ENCODE peak calls at places on chromosome 15, in seven cellular contexts. S is activated CD8-positive, alpha-beta memory T cell treated with anti-CD3 and anti-CD28 coated beads for 24 hours; E is activated CD8-positive, alpha-beta T cell treated with anti-CD3 and anti-CD28 coated beads, Interleukin-2, amount 10 ng/mL, durations not matched to agents 7 days and 5 days; H is stimulated activated naive CD8-positive, alpha-beta T cell treated with anti-CD3 and anti-CD28 coated beads, Interleukin-15, Interleukin-2, amounts not matched to agents 100 U/mL and 50 U/mL, for 24 hours; G is brain microvascular endothelial cell; N is lower leg skin; M is HEK293T. C is an unnamed sample.

GRCh38 chr15:70863450-70864218 is 9.7 kb upstream of the LARP6 start:
- DNase-seq in S (no peak), E (no peak), H (no peak), G (peak), N (no peak), M (no peak), C (peak)

GRCh38 chr15:40328176-40328575 is 4.7 kb downstream of the INAFM2 start:
- DNase-seq in S (no peak), E (no peak), H (no peak), G (no peak), N (no peak), M (no peak), C (no peak)

GRCh38 chr15:84872009-84872900 is 12.2 kb upstream of the SLC28A1 start:
- DNase-seq in S (no peak), E (no peak), H (no peak), G (no peak), N (no peak), M (no peak), C (no peak)

GRCh38 chr15:68055224-68055705 is 1.1 kb downstream of the PIAS1 start:
- DNase-seq in S (peak), E (peak), H (peak), G (peak), N (peak), M (no peak), C (no peak)

GRCh38 chr15:97156739-97157265 is 803.7 kb upstream of the ARRDC4 start:
- DNase-seq in S (no peak), E (no peak), H (no peak), G (peak), N (no peak), M (no peak), C (no peak)

GRCh38 chr15:79463781-79464270 is 31.7 kb downstream of the MINAR1 start:
- DNase-seq in S (no peak), E (no peak), H (no peak), G (no peak), N (no peak), M (no peak), C (no peak)

GRCh38 chr15:99132122-99132521 is 27.2 kb downstream of the SYNM start:
- DNase-seq in S (no peak), E (no peak), H (no peak), G (no peak), N (no peak), M (no peak), C (no peak)

GRCh38 chr15:32877620-32878019 is 159.8 kb downstream of the GREM1 start:
- DNase-seq in S (no peak), E (no peak), H (no peak), G (no peak), N (no peak), M (no peak), C (no peak)

GRCh38 chr15:71811036-71811736 is 832 bp downstream of the NR2E3 start:
- DNase-seq in S (no peak), E (no peak), H (no peak), G (no peak), N (no peak), M (no peak), C (no peak)

GRCh38 chr15:29792426-29793159 is 29.7 kb downstream of the TJP1 start:
- DNase-seq in S (no peak), E (no peak), H (no peak), G (peak), N (no peak), M (no peak), C (peak)

GRCh38 chr15:85482896-85483295 is 102.5 kb downstream of the AKAP13 start:
- DNase-seq in S (no peak), E (no peak), H (no peak), G (peak), N (no peak), M (no peak), C (peak)

GRCh38 chr15:70048578-70048977 is 49.1 kb downstream of the TLE3 start:
- DNase-seq in S (no peak), E (no peak), H (no peak), G (no peak), N (no peak), M (no peak), C (no peak)

GRCh38 chr15:55627730-55628368 is 39.7 kb upstream of the PYGO1 start:
- DNase-seq in S (no peak), E (no peak), H (no peak), G (peak), N (peak), M (no peak), C (peak)

GRCh38 chr15:100672959-100673358 is 70.6 kb downstream of the ASB7 start:
- DNase-seq in S (no peak), E (no peak), H (no peak), G (no peak), N (no peak), M (no peak), C (no peak)

GRCh38 chr15:70382762-70383458 is 285.2 kb upstream of the TLE3 start:
- DNase-seq in S (peak), E (peak), H (no peak), G (no peak), N (no peak), M (no peak), C (no peak)

GRCh38 chr15:74428442-74428787 is 5.3 kb downstream of the SEMA7A start:
- DNase-seq in S (no peak), E (no peak), H (no peak), G (no peak), N (no peak), M (no peak), C (no peak)

GRCh38 chr15:72113347-72114031 is 4.5 kb downstream of the MYO9A start:
- DNase-seq in S (no peak), E (no peak), H (no peak), G (no peak), N (no peak), M (no peak), C (no peak)

GRCh38 chr15:35986072-35986666 is 440.2 kb upstream of the DPH6 start:
- DNase-seq in S (no peak), E (no peak), H (no peak), G (no peak), N (no peak), M (no peak), C (peak)

GRCh38 chr15:66842710-66843441 is 140.8 kb downstream of the SMAD6 start:
- DNase-seq in S (no peak), E (no peak), H (no peak), G (peak), N (peak), M (peak), C (peak)

GRCh38 chr15:63503739-63504246 is 600 bp upstream of the USP3 start:
- DNase-seq in S (no peak), E (peak), H (peak), G (peak), N (no peak), M (no peak), C (peak)

GRCh38 chr15:99019558-99020540 is 12.3 kb upstream of the PGPEP1L start:
- DNase-seq in S (peak), E (no peak), H (no peak), G (peak), N (peak), M (no peak), C (peak)

GRCh38 chr15:42007386-42007785 is 13.5 kb downstream of the PLA2G4E start:
- DNase-seq in S (no peak), E (no peak), H (no peak), G (no peak), N (no peak), M (no peak), C (no peak)

GRCh38 chr15:60297047-60297446 is 100.7 kb downstream of the ANXA2 start:
- DNase-seq in S (no peak), E (no peak), H (no peak), G (no peak), N (no peak), M (no peak), C (no peak)

GRCh38 chr15:70466895-70467529 is 296.3 kb downstream of the UACA start:
- DNase-seq in S (no peak), E (peak), H (peak), G (peak), N (peak), M (peak), C (no peak)

GRCh38 chr15:32943691-32944090 is 225.9 kb downstream of the GREM1 start:
- DNase-seq in S (no peak), E (no peak), H (no peak), G (no peak), N (no peak), M (no peak), C (no peak)

GRCh38 chr15:91956026-91956723 is 102.7 kb downstream of the SLCO3A1 start:
- DNase-seq in S (no peak), E (no peak), H (no peak), G (no peak), N (no peak), M (no peak), C (no peak)

GRCh38 chr15:90046289-90046688 is 45.2 kb downstream of the ZNF710 start:
- DNase-seq in S (no peak), E (no peak), H (no peak), G (no peak), N (no peak), M (no peak), C (no peak)

GRCh38 chr15:66287461-66288055 is 5.8 kb upstream of the DIS3L start:
- DNase-seq in S (no peak), E (no peak), H (no peak), G (no peak), N (no peak), M (peak), C (no peak)

GRCh38 chr15:81516461-81516860 is 142.4 kb upstream of the TMC3 start:
- DNase-seq in S (no peak), E (no peak), H (no peak), G (peak), N (peak), M (no peak), C (no peak)

GRCh38 chr15:98529205-98530145 is 118.9 kb upstream of the IGF1R start:
- DNase-seq in S (no peak), E (no peak), H (no peak), G (no peak), N (no peak), M (no peak), C (no peak)

GRCh38 chr15:68806220-68807105 is 14.2 kb downstream of the ANP32A start:
- DNase-seq in S (peak), E (no peak), H (no peak), G (no peak), N (no peak), M (no peak), C (no peak)

GRCh38 chr15:100307241-100307855 is 34.4 kb downstream of the ADAMTS17 start:
- DNase-seq in S (peak), E (no peak), H (no peak), G (no peak), N (no peak), M (peak), C (no peak)

GRCh38 chr15:98525625-98526024 is 122.7 kb upstream of the IGF1R start:
- DNase-seq in S (no peak), E (no peak), H (no peak), G (no peak), N (no peak), M (no peak), C (no peak)

GRCh38 chr15:88456733-88457132 is 10.5 kb downstream of the MRPL46 start:
- DNase-seq in S (no peak), E (peak), H (no peak), G (no peak), N (no peak), M (no peak), C (no peak)

GRCh38 chr15:78307977-78308376 is 8.6 kb upstream of the SKIC8 start:
- DNase-seq in S (no peak), E (no peak), H (no peak), G (no peak), N (no peak), M (no peak), C (no peak)

C was measured in skeletal muscle cell.